ENCODE peak calls at places on chromosomes 5 and 9, in six cellular contexts. R is fibroblast of lung; T is sigmoid colon; V is effector memory CD4-positive, alpha-beta T cell; L is colonic mucosa; D is adipocyte. S is an unnamed sample.

GRCh38 chr5:180093651-180094382 is 22.3 kb upstream of the RNF130 start:
- DNase-seq in L (no peak), D (no peak), T (no peak), V (no peak), R (no peak), S (no peak)

GRCh38 chr9:2637390-2637789 is 15.8 kb downstream of the VLDLR start:
- DNase-seq in R (no peak), D (no peak), V (no peak), T (no peak), L (no peak), S (no peak)

GRCh38 chr5:33877483-33877882 is 14.3 kb downstream of the ADAMTS12 start:
- DNase-seq in R (peak; percentile 33), D (no peak), T (no peak), V (no peak), L (no peak), S (no peak)

GRCh38 chr5:142958933-142959682 is 188.9 kb downstream of the ARHGAP26 start:
- DNase-seq in T (no peak), L (no peak), V (no peak), R (no peak), D (no peak), S (no peak)

GRCh38 chr9:4855861-4856260 is 63.1 kb downstream of the RCL1 start:
- DNase-seq in R (peak; percentile 80), L (no peak), D (peak; percentile 65), T (peak; percentile 73), V (no peak), S (no peak)

GRCh38 chr5:36841657-36842056 is 34.9 kb upstream of the NIPBL start:
- DNase-seq in L (no peak), R (no peak), D (no peak), V (no peak), T (no peak), S (no peak)

GRCh38 chr9:131826053-131826452 is 86.2 kb upstream of the RAPGEF1 start:
- DNase-seq in R (no peak), T (no peak), V (no peak), L (no peak), D (no peak), S (no peak)

GRCh38 chr9:132324425-132324824 is 30.4 kb downstream of the SETX start:
- DNase-seq in T (no peak), L (no peak), D (no peak), R (no peak), V (no peak), S (no peak)

GRCh38 chr9:132041825-132042224 is 37.8 kb downstream of the MED27 start:
- DNase-seq in D (no peak), V (no peak), T (no peak), L (no peak), R (no peak), S (no peak)

GRCh38 chr9:34633851-34634550 is 3.6 kb downstream of the SIGMAR1 start:
- DNase-seq in D (peak; percentile 83), V (peak; percentile 68), T (peak; percentile 79), R (peak; percentile 70), L (peak; percentile 72), S (peak; percentile 60)

GRCh38 chr5:14440598-14441401 is 140.8 kb upstream of the OTULINL start:
- DNase-seq in R (peak; percentile 95), V (no peak), T (peak; percentile 85), D (peak; percentile 97), L (peak; percentile 33), S (peak; percentile 80)

GRCh38 chr5:131430794-131431193 is 166.9 kb downstream of the CDC42SE2 start:
- DNase-seq in V (no peak), L (no peak), D (no peak), T (no peak), R (peak; percentile 51), S (no peak)

GRCh38 chr5:15513379-15513778 is 13.4 kb downstream of the FBXL7 start:
- DNase-seq in R (no peak), D (no peak), L (no peak), V (no peak), T (no peak), S (no peak)

GRCh38 chr9:124248066-124248465 is 9.7 kb upstream of the NEK6 start:
- DNase-seq in D (no peak), T (peak; percentile 56), L (no peak), R (no peak), V (no peak), S (peak; percentile 31)

GRCh38 chr5:131541766-131542165 is 93.3 kb downstream of the RAPGEF6 start:
- DNase-seq in V (no peak), T (no peak), R (no peak), L (no peak), D (no peak), S (no peak)

GRCh38 chr5:42074353-42074752 is 149.3 kb downstream of the FBXO4 start:
- DNase-seq in R (peak; percentile 6), L (no peak), D (no peak), V (no peak), T (no peak), S (no peak)

GRCh38 chr5:150637245-150638052 is 3.0 kb upstream of the SYNPO start:
- DNase-seq in V (no peak), D (peak; percentile 89), T (no peak), L (no peak), R (peak; percentile 83), S (no peak)

GRCh38 chr5:15234366-15234765 is 265.6 kb upstream of the FBXL7 start:
- DNase-seq in V (no peak), L (no peak), D (no peak), R (no peak), T (no peak), S (no peak)

GRCh38 chr9:129146441-129146933 is 31.6 kb downstream of the IER5L start:
- DNase-seq in L (no peak), R (peak; percentile 38), V (no peak), T (peak; percentile 83), D (no peak), S (no peak)

GRCh38 chr5:10073705-10074104 is 176.0 kb downstream of the ATPSCKMT start:
- DNase-seq in L (no peak), V (no peak), R (no peak), T (no peak), D (no peak), S (no peak)

GRCh38 chr9:100466171-100466827 is 6.7 kb upstream of the TMEFF1 start:
- DNase-seq in R (peak; percentile 19), V (no peak), T (no peak), D (no peak), L (no peak), S (no peak)

GRCh38 chr9:137354153-137354844 is 52.2 kb upstream of the NRARP start:
- DNase-seq in V (no peak), R (no peak), L (no peak), T (no peak), D (no peak), S (no peak)
- H3K9me3 ChIP-seq in V (peaks cover 4% of the 10 kb centered on the region), R (peaks cover 3% of the 10 kb centered on the region), L (no peaks in the 10 kb centered on the region), T (peaks cover 12% of the 10 kb centered on the region), D (peaks cover 18% of the 10 kb centered on the region), S (peaks cover 9% of the 10 kb centered on the region)

DNA sequence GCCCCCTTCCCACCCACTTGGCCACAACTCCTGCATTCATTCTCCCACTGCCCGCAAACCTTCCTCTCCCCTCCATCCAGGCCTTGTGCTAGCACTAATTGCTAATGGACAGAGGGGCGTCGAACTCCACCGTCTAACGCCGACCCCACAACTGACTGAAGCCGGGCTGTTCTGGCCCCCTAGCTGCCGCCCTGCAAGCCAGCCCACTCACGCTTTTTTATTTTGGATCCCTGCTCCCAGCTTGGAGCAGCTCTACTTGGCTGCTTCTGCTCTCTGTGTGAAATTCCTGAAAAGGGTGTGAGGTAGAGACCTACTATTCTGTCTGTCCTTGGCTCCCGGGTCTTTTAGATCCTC is 704 bp upstream of the ASTN2 start:
- DNase-seq in T (no peak), L (no peak), D (no peak), R (no peak), V (no peak), S (no peak)
- H3K4me3 ChIP-seq in T (no peak overlapping the region), L (no peak overlapping the region), D (peak overlapping the region; percentile 33), R (no peak overlapping the region), V (no peak overlapping the region), S (no peak overlapping the region)

GRCh38 chr5:100551183-100551582 is 16.0 kb downstream of the FAM174A start:
- DNase-seq in T (no peak), V (no peak), R (no peak), D (no peak), L (no peak), S (no peak)

GRCh38 chr5:100550531-100551036 is 15.4 kb downstream of the FAM174A start:
- DNase-seq in V (no peak), L (no peak), T (no peak), R (no peak), D (no peak), S (peak; percentile 50)

GRCh38 chr5:100542086-100542485 is 6.9 kb downstream of the FAM174A start:
- DNase-seq in D (no peak), V (no peak), R (no peak), T (no peak), L (no peak), S (no peak)

DNA sequence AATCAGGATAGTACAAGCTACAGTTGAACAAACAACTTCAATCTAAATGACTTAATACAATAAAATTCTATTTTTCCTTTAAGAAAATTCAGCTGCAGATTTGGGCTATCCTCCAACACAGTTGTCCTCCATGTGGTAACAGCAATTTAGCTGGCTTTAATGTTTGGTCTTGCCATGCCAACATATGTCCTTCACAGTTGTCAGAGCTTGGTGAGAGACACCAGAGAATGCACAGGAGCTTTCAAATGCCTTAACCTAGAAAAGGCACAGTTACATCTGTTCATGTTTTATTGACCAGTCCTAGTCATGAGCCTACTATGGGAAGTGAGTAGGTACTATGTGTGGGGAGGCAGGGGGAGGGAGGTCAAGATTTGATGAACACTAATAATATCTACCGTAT is 10.9 kb downstream of the FAM174A start:
- DNase-seq in V (no peak), L (no peak), D (no peak), R (no peak), T (no peak), S (no peak)
- H3K4me1 ChIP-seq in V (peaks cover 6% of the 10 kb centered on the region), L (no peaks in the 10 kb centered on the region), D (peaks cover 4% of the 10 kb centered on the region), R (no peaks in the 10 kb centered on the region), T (no peaks in the 10 kb centered on the region), S (peaks cover 35% of the 10 kb centered on the region)

DNA sequence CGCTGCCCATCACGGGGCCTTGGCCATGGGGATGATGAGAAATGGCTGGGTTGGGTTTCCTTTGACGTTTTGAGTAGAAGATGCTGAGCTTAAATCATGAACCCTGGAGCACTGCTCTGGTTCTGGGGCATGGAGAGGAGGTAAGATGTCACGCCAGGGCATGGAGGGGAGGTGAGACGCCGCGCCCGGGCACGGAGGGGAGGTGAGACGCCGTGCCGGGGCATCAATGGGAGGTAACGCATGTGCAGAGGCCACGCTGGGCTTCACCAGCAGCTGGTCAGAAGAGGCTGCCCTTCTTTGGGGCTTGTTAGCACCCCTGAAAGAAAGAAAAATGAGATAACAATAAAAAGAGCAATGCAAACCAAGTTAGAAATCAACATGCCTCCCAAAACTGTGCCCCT is 322.5 kb upstream of the IRX4 start:
- DNase-seq in D (no peak), V (no peak), L (no peak), T (no peak), R (no peak), S (no peak)
- H3K9me3 ChIP-seq in D (no peaks in the 10 kb centered on the region), V (no peaks in the 10 kb centered on the region), L (no peaks in the 10 kb centered on the region), T (no peaks in the 10 kb centered on the region), R (no peaks in the 10 kb centered on the region), S (no peaks in the 10 kb centered on the region)